ENCODE peak calls at places on chromosomes 13 and 19, in four cellular contexts. D, I, T and Z are unnamed samples.
A peak's percentile ranks its signal among the peaks of the same experiment; 100 is the strongest.

GRCh38 chr19:16417660-16418596 is 53.8 kb downstream of the EPS15L1 start:
- DNase-seq in T (peak; percentile 71), I (peak; percentile 56), D (peak; percentile 82), Z (no peak)

GRCh38 chr13:70960841-70961443 is 852.7 kb upstream of the KLHL1 start:
- DNase-seq in I (peak; percentile 59), T (no peak), D (no peak), Z (no peak)

GRCh38 chr13:111470933-111471332 is 150.5 kb downstream of the TEX29 start:
- DNase-seq in I (no peak), T (no peak), D (no peak), Z (no peak)

GRCh38 chr13:54744747-54745146 is 1716.1 kb downstream of the OLFM4 start:
- DNase-seq in T (no peak), D (no peak), I (no peak), Z (no peak)

GRCh38 chr13:37414667-37415066 is 183.9 kb downstream of the POSTN start:
- DNase-seq in I (no peak), D (no peak), T (no peak), Z (no peak)

GRCh38 chr13:88086577-88086976 is 415.4 kb downstream of the SLITRK5 start:
- DNase-seq in D (no peak), T (no peak), I (no peak), Z (no peak)

GRCh38 chr19:4891066-4891465 is 11.6 kb downstream of the ARRDC5 start:
- DNase-seq in I (no peak), T (no peak), D (no peak), Z (no peak)

GRCh38 chr13:29771247-29771646 is 79.2 kb downstream of the UBL3 start:
- DNase-seq in I (peak; percentile 68), T (no peak), D (no peak), Z (peak; percentile 21)

GRCh38 chr19:55179570-55180484 is at the start of gene SYT5:
- DNase-seq in D (no peak), T (no peak), I (no peak), Z (no peak)

GRCh38 chr13:102564564-102564963 is 32.2 kb upstream of the TPP2 start:
- DNase-seq in D (no peak), I (no peak), T (no peak), Z (no peak)

GRCh38 chr13:25095862-25096453 is at the start of gene PABPC3:
- DNase-seq in I (no peak), T (no peak), D (no peak), Z (no peak)

GRCh38 chr19:18898081-18898532 is 2.1 kb upstream of the CERS1 start:
- DNase-seq in T (no peak), I (no peak), D (no peak), Z (no peak)

GRCh38 chr19:18896421-18896841 is 473 bp upstream of the CERS1 start:
- DNase-seq in T (no peak), D (no peak), I (no peak), Z (no peak)

GRCh38 chr19:18895828-18896341 is at the start of gene CERS1:
- DNase-seq in I (no peak), T (no peak), D (no peak), Z (no peak)

GRCh38 chr19:18898533-18899408 is 2.8 kb upstream of the CERS1 start:
- DNase-seq in I (no peak), T (no peak), D (no peak), Z (no peak)

DNA sequence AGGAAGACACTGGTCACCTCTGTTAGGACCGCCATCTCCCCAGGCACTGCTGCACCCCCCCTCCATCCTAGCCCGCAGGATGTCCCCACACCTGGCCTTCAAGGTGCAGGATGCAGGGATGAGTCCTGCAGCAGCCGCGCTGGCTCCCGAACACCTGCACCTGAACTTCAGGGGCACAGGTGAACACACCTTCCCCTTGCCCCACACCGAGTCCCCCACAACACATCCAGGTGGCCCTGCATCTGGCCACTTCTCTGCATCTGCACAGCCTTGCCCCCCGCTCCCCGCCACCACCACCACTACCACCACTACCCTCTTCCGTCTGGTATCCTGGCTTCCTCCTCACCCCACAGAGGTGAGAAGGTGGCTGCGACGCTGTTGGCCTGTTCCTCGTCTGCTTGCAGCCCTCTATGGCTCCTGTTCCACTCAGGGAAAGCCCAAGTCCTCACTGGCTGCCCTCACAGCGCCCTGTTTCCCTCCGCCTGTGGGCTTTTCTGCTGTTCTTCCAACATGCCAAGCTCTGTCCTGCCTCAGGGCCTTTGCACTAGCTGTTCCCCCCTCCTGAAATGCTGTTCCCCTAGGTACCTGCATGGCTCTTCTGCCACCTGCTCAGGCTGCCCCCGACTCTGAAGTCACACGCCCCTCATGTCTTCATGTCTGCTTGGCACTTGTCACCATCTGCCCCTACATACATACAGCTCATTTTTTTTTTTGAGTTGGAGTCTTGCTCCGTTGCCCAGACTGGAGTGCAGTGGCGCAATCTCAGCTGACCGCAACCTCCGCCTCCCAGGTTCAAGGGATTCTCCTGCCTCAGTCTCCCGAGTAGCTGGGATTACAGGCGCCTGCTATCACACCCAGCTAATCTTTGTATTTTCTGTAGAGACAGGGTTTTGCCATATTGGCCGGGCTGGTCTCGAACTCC is 1.4 kb upstream of the CERS1 start:
- DNase-seq in I (no peak), T (no peak), D (no peak), Z (no peak)
- H3K4me3 ChIP-seq in I (no peak overlapping the region), T (no peak overlapping the region), D (no peak overlapping the region), Z (no peak overlapping the region)

GRCh38 chr19:10419646-10420443 is 493 bp upstream of the PDE4A start:
- DNase-seq in T (no peak), I (peak; percentile 61), D (no peak), Z (no peak)

GRCh38 chr19:10418281-10419199 is 1.8 kb upstream of the PDE4A start:
- DNase-seq in D (no peak), I (no peak), T (no peak), Z (no peak)

GRCh38 chr19:10420444-10421239 is at the start of gene PDE4A:
- DNase-seq in D (no peak), T (no peak), I (peak; percentile 45), Z (no peak)

GRCh38 chr19:10417598-10418280 is 2.6 kb upstream of the PDE4A start:
- DNase-seq in D (no peak), T (no peak), I (no peak), Z (no peak)

DNA sequence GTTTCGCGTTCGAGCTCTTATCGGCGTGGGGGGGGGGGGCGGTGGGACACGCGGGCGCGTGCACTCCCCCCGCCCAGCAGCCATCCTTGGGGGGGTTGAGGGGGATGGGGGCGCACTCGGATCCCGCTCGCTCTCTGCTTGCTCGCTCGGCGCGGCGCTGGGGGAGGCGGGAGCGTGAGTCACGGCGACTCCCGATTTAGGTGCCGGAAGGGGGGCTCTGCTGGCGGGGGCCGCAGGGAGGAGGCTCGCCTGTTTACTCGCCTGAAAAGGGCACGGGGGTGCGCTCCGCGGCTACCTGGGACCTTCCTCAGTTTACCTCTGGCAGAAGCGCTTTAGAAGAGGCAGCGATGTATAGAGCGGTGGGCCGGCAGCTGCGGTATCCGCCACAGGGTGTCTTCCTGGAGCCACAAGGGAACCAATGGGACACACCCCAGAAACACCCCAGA is 1.1 kb upstream of the PDE4A start:
- DNase-seq in T (no peak), D (no peak), I (no peak), Z (no peak)
- H3K4me3 ChIP-seq in T (no peak overlapping the region), D (no peak overlapping the region), I (peak overlapping the region; percentile 17), Z (peak overlapping the region; percentile 56)

DNA sequence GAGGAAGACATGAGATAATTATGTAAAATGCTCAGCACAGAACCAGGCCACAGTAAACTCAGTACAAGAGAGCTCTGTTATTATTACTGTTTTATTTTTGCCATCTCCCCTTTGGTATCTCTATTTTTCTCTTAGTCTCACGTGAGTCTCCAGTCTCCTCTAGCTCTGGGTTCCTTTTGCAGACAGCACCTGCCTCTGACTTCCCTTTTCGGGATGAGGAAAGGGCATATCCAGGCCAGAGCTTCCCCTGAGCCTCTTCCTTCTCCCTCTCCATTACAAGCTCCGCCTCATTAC is 6.1 kb upstream of the CNFN start:
- DNase-seq in I (no peak), T (no peak), D (no peak), Z (no peak)
- H3K4me3 ChIP-seq in I (no peak overlapping the region), T (no peak overlapping the region), D (peak overlapping the region; percentile 54), Z (peak overlapping the region; percentile 94)

DNA sequence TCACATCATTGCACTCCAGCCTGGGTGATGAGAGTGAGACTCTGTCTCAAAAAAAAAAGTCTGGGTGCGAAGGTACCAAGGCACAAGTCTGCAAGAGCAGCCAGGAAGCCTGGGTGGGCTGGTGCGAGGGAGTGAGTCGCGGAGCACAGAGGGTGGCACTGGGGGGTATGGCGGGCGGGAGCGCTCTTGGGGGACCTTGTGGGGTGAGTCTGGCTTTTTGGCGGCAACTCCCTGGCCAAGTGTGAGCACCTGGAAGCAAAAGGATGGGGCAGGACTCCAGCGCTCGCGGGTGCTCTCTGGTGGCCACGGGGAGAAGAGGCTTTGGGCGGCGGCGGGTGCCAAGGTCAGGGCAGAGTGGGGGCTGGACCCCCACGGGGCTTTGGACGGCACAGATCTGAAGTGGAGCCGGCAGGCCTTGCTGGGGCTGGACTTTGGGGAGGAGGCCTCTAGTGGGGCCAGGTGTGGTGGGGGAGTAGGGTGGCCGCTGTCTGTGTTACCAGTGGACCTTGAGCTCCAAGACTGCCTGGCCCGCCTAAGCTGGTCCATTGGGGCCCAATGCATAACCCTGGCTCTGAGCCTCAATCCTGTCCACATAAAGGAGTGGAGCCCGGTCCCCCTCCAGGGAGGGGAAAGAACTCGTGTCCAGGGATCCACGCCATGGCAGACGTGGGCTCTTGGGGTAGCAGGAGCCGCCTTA is 1.6 kb downstream of the P2RY11 start:
- DNase-seq in D (no peak), T (no peak), I (peak; percentile 56), Z (peak; percentile 44)
- H3K4me3 ChIP-seq in D (no peak overlapping the region), T (no peak overlapping the region), I (no peak overlapping the region), Z (no peak overlapping the region)

DNA sequence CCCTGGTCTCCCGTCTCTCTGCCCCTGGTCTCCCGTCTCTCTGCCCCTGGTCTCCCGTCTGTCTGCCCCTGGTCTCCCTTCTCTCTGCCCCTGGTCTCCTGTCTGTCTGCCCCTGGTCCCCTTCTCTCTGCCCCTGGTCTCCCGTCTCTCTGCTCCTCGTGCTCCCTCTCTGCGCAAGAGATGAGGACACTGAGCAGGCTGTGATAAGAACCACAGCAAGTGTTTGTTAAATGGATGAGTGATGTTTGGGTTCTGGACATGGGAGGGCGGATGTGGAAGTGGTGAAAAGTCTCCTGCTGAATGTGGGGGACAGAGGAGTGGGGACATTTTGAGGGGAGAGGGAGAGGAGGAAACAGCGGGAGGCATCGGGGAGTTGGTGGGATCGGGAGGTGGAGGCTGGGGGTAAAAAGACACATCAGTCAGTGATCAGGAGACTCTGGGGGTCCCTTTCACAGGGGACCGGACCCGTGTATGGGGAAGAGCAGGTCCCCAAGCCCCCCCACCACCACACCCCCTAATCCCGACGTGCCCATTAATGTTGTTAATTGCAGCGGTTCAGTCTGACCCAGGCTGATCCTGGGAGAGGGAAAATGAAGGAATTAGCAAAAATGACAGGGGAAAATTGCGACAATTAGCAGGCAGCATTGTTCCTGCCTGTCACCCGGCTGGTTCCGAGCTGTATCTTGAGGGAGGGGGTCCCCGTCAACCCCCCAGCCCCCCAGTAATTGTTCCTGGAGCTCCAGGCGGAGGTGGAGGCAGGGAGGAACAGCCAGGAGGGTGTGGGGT is 8.1 kb downstream of the NPAS1 start:
- DNase-seq in I (no peak), D (no peak), T (no peak), Z (no peak)
- H3K4me3 ChIP-seq in I (no peak overlapping the region), D (no peak overlapping the region), T (no peak overlapping the region), Z (no peak overlapping the region)

GRCh38 chr19:12720296-12720695 is 3.4 kb downstream of the TNPO2 start:
- DNase-seq in D (no peak), I (no peak), T (no peak), Z (no peak)
- H3K4me3 ChIP-seq in D (peak overlapping the region; percentile 81), I (peak overlapping the region; percentile 69), T (no peak overlapping the region), Z (peak overlapping the region; percentile 96)